ENCODE peak calls at places on chromosome 19, in eight cellular contexts. L, N, A, S, C, B, Z and G are unnamed samples.

GRCh38 chr19:13841339-13842293 is 35.3 kb upstream of the NANOS3 start:
- DNase-seq in A (peak; percentile 84), C (peak; percentile 74), B (peak; percentile 86), Z (no peak), S (no peak), N (no peak), L (peak; percentile 89), G (peak; percentile 78)

GRCh38 chr19:2350656-2351055 is 9.4 kb upstream of the TMPRSS9 start:
- DNase-seq in S (no peak), L (no peak), B (no peak), C (no peak), A (no peak), N (no peak), Z (no peak), G (no peak)

GRCh38 chr19:47719047-47719885 is 6.0 kb downstream of the EHD2 start:
- DNase-seq in C (no peak), B (peak; percentile 99), N (no peak), A (peak; percentile 80), L (peak; percentile 93), Z (no peak), S (peak; percentile 44), G (peak; percentile 60)

GRCh38 chr19:30896551-30896950 is 452.7 kb downstream of the TSHZ3 start:
- DNase-seq in L (no peak), Z (no peak), N (no peak), A (no peak), B (no peak), S (no peak), C (no peak), G (no peak)

GRCh38 chr19:56101746-56102535 is 19.2 kb downstream of the ZNF787 start:
- DNase-seq in N (no peak), C (no peak), B (no peak), L (no peak), Z (no peak), S (no peak), A (no peak), G (no peak)

GRCh38 chr19:51541458-51542357 is 10.2 kb upstream of the SIGLEC6 start:
- DNase-seq in N (no peak), Z (no peak), C (no peak), B (no peak), A (no peak), S (no peak), L (no peak), G (no peak)

GRCh38 chr19:47899335-47899734 is 13.2 kb upstream of the SULT2A1 start:
- DNase-seq in L (peak; percentile 8), Z (no peak), A (no peak), S (no peak), C (no peak), B (peak; percentile 5), N (no peak), G (peak; percentile 4)

GRCh38 chr19:5743640-5744039 is 23.2 kb downstream of the CATSPERD start:
- DNase-seq in C (no peak), B (no peak), N (no peak), S (no peak), L (no peak), A (no peak), Z (no peak), G (no peak)

GRCh38 chr19:5154129-5154798 is 185.4 kb downstream of the KDM4B start:
- DNase-seq in S (peak; percentile 52), L (no peak), N (no peak), Z (no peak), A (peak; percentile 38), C (no peak), B (peak; percentile 65), G (peak; percentile 52)

GRCh38 chr19:13155472-13156284 is 5.5 kb downstream of the IER2 start:
- DNase-seq in Z (no peak), B (peak; percentile 91), S (peak; percentile 69), A (peak; percentile 88), N (no peak), C (peak; percentile 75), L (peak; percentile 90), G (peak; percentile 86)

GRCh38 chr19:1577090-1577928 is 9.2 kb upstream of the MEX3D start:
- DNase-seq in C (no peak), A (no peak), N (no peak), L (no peak), B (peak; percentile 57), Z (no peak), S (no peak), G (no peak)

GRCh38 chr19:17627161-17627560 is 61.0 kb downstream of the UNC13A start:
- DNase-seq in B (no peak), N (no peak), A (no peak), Z (no peak), C (no peak), S (no peak), L (no peak), G (no peak)

GRCh38 chr19:55319786-55320185 is 5.4 kb downstream of the TMEM150B start:
- DNase-seq in Z (no peak), L (no peak), S (no peak), B (no peak), C (no peak), N (no peak), A (no peak), G (no peak)

GRCh38 chr19:2425622-2426581 is 1.5 kb downstream of the TIMM13 start:
- DNase-seq in S (no peak), A (no peak), N (no peak), L (peak; percentile 65), C (peak; percentile 29), Z (no peak), B (peak; percentile 66), G (no peak)

GRCh38 chr19:51282335-51282734 is 29.1 kb upstream of the IGLON5 start:
- DNase-seq in S (no peak), B (no peak), A (no peak), Z (no peak), L (no peak), N (no peak), C (no peak), G (no peak)

DNA sequence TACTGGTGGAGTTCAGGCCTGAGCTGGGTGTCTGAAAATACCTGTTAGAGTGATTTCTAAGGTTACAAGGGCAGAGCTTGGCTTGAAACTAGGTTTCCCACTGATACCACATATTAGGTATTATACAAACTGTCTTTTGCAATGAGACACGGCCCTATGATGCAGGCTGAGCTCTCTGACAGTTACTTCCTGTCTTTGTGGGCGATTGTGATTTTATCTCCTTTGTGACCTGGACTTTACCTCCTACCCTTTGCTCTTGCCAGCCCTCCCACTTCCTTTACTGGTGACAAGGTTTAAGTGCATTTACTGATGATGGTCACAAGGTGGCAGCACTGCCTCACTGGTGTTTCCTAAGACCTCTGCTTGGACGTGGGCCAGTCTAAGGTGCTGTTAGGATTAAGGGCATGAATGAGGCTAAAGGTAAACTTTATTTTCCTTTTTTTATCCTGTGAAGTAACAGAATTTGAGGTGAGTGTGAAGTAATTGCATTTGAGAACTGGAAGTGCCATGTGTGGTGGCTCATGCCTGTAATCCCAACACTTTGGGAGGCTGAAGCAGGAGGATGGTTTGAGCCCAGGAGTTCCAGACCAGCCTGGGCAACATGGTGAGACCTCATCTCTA is 7.7 kb upstream of the CXCL17 start:
- DNase-seq in L (peak; percentile 81), Z (no peak), N (peak; percentile 85), C (peak; percentile 78), S (peak; percentile 98), A (peak; percentile 92), B (peak; percentile 89), G (peak; percentile 95)
- TF ChIP-seq POLR2AphosphoS5 in L (no peak), Z (no peak), N (no peak), C (no peak), S (no peak), A (peak; percentile 83), B (peak; percentile 59), G (peak; percentile 91)

GRCh38 chr19:10565028-10565566 is 713 bp downstream of the KRI1 start:
- DNase-seq in B (peak; percentile 77), C (no peak), N (no peak), L (peak; percentile 73), Z (no peak), S (no peak), A (peak; percentile 55), G (peak; percentile 35)
- TF ChIP-seq CTCF in B (no peak), C (peak; percentile 22), N (peak; percentile 36), L (no peak), Z (no peak), S (peak; percentile 43), A (no peak), G (no peak)

DNA sequence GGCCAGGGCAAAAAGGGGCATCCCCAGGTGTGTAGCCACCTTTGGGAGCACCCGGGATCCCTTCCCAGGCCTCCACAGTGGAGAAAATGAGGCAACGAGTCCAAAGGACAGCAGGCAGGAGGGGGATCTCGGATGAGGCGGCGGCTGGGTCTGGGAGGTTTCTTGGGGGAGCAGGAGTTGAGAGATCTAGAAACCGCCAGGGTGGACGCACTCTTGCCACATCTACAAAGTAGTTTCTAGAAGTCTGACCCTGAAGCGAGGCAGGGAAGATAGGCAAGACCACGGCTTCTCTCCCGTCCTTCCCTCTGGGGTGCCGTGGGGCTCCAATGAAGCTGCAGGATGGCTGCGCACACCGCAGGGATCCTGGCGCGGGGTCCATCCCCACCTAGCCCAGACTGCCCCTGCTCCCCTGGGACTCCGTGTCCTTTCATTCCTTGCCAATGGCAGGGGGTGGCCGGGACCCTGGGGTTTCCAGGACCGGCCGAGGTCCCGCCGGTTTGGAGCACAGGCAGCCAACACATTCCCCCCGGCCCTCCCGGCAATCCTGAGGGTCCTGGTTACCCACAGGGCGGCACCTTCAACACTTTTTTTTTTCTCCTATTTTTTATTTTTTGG is 21.5 kb upstream of the ZBTB7A start:
- DNase-seq in Z (no peak), B (no peak), C (no peak), L (peak; percentile 57), N (no peak), S (no peak), A (no peak), G (no peak)
- TF ChIP-seq POLR2AphosphoS5 in Z (no peak), B (no peak), C (no peak), L (no peak), N (peak; percentile 45), S (no peak), A (peak; percentile 3), G (no peak)

GRCh38 chr19:53809518-53810186 is 14.5 kb downstream of the NLRP12 start:
- DNase-seq in N (no peak), Z (no peak), A (no peak), C (no peak), B (no peak), S (no peak), L (no peak), G (no peak)

GRCh38 chr19:53812335-53812734 is 11.8 kb downstream of the NLRP12 start:
- DNase-seq in A (no peak), C (no peak), B (no peak), Z (no peak), S (no peak), N (no peak), L (no peak), G (no peak)

GRCh38 chr19:53810187-53810546 is 13.9 kb downstream of the NLRP12 start:
- DNase-seq in L (no peak), Z (no peak), A (no peak), N (no peak), C (no peak), S (no peak), B (no peak), G (no peak)

GRCh38 chr19:53810891-53811290 is 13.2 kb downstream of the NLRP12 start:
- DNase-seq in S (no peak), Z (no peak), C (no peak), A (no peak), L (no peak), B (no peak), N (no peak), G (no peak)

DNA sequence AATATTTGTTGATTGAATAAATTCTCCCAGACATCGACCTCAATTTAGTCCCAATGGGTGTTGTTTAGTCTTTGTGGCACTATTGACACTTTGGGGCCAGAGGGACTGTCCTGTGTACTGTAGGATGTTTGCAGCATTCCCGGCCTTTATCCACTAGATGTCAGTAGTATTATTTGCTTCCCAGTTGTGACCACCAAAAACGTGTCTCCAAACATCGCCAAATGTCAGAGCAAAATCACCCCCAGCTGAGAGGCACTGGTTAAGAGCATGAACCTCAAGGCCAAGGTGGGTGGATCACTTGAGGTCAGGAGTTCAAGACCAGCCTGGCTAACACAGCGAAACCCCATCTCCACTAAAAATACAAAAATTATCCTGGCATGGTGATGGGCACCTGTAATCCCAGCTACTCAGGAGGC is 15.4 kb downstream of the NLRP12 start:
- DNase-seq in B (no peak), S (peak; percentile 68), C (no peak), A (no peak), L (no peak), N (peak; percentile 45), Z (peak; percentile 33), G (no peak)
- TF ChIP-seq CTCF in B (no peak), S (peak; percentile 84), C (peak; percentile 56), A (peak; percentile 16), L (no peak), N (peak; percentile 71), Z (peak; percentile 63), G (peak; percentile 16)